ENCODE peak calls at places on chromosomes 11 and 22, in ten cellular contexts. One of them, this sample, is unnamed.

GRCh38 chr11:123100378-123101085 is 38.6 kb upstream of the HSPA8 start:
- DNase-seq in IMR-90: no peak
- DNase-seq in smooth muscle cell of the brain vasculature: no peak
- DNase-seq in HS-5: no peak
- DNase-seq in Calu3: no peak
- DNase-seq in T follicular helper cell: no peak
- DNase-seq in HFF-Myc: no peak
- DNase-seq in endothelial cell: no peak
- DNase-seq in stimulated activated CD4-positive, alpha-beta T cell treated with anti-CD3 and anti-CD28 coated beads, Interleukin-12 subunit alpha, Interleukin-12 subunit beta, amount 100 ng/mL, for 48 hours: no peak
- DNase-seq in NCI-H1092: peak; percentile 78
- DNase-seq in this sample: no peak

GRCh38 chr11:17894929-17895658 is 117.8 kb downstream of the SERGEF start:
- DNase-seq in IMR-90: peak; percentile 32
- DNase-seq in smooth muscle cell of the brain vasculature: no peak
- DNase-seq in HS-5: no peak
- DNase-seq in Calu3: no peak
- DNase-seq in T follicular helper cell: no peak
- DNase-seq in HFF-Myc: peak; percentile 2
- DNase-seq in endothelial cell: no peak
- DNase-seq in stimulated activated CD4-positive, alpha-beta T cell treated with anti-CD3 and anti-CD28 coated beads, Interleukin-12 subunit alpha, Interleukin-12 subunit beta, amount 100 ng/mL, for 48 hours: no peak
- DNase-seq in NCI-H1092: no peak
- DNase-seq in this sample: no peak

GRCh38 chr11:34331329-34331728 is 26.5 kb downstream of the ABTB2 start:
- DNase-seq in IMR-90: peak; percentile 60
- DNase-seq in smooth muscle cell of the brain vasculature: no peak
- DNase-seq in HS-5: no peak
- DNase-seq in Calu3: no peak
- DNase-seq in T follicular helper cell: no peak
- DNase-seq in HFF-Myc: peak; percentile 75
- DNase-seq in endothelial cell: no peak
- DNase-seq in stimulated activated CD4-positive, alpha-beta T cell treated with anti-CD3 and anti-CD28 coated beads, Interleukin-12 subunit alpha, Interleukin-12 subunit beta, amount 100 ng/mL, for 48 hours: no peak
- DNase-seq in NCI-H1092: peak; percentile 96
- DNase-seq in this sample: peak; percentile 81

GRCh38 chr11:107840120-107840479 is 18.5 kb downstream of the SLC35F2 start:
- DNase-seq in IMR-90: no peak
- DNase-seq in smooth muscle cell of the brain vasculature: no peak
- DNase-seq in HS-5: no peak
- DNase-seq in Calu3: peak; percentile 10
- DNase-seq in T follicular helper cell: no peak
- DNase-seq in HFF-Myc: no peak
- DNase-seq in endothelial cell: no peak
- DNase-seq in stimulated activated CD4-positive, alpha-beta T cell treated with anti-CD3 and anti-CD28 coated beads, Interleukin-12 subunit alpha, Interleukin-12 subunit beta, amount 100 ng/mL, for 48 hours: no peak
- DNase-seq in NCI-H1092: no peak
- DNase-seq in this sample: no peak

GRCh38 chr11:86671386-86672006 is 920 bp downstream of the ME3 start:
- DNase-seq in IMR-90: no peak
- DNase-seq in smooth muscle cell of the brain vasculature: no peak
- DNase-seq in HS-5: no peak
- DNase-seq in Calu3: no peak
- DNase-seq in T follicular helper cell: no peak
- DNase-seq in HFF-Myc: no peak
- DNase-seq in endothelial cell: peak; percentile 5
- DNase-seq in stimulated activated CD4-positive, alpha-beta T cell treated with anti-CD3 and anti-CD28 coated beads, Interleukin-12 subunit alpha, Interleukin-12 subunit beta, amount 100 ng/mL, for 48 hours: no peak
- DNase-seq in NCI-H1092: peak; percentile 39
- DNase-seq in this sample: no peak

GRCh38 chr11:114762437-114762836 is 84.1 kb downstream of the NXPE2 start:
- DNase-seq in IMR-90: peak; percentile 54
- DNase-seq in smooth muscle cell of the brain vasculature: peak; percentile 3
- DNase-seq in HS-5: no peak
- DNase-seq in Calu3: peak; percentile 44
- DNase-seq in T follicular helper cell: no peak
- DNase-seq in HFF-Myc: peak; percentile 16
- DNase-seq in endothelial cell: peak; percentile 76
- DNase-seq in stimulated activated CD4-positive, alpha-beta T cell treated with anti-CD3 and anti-CD28 coated beads, Interleukin-12 subunit alpha, Interleukin-12 subunit beta, amount 100 ng/mL, for 48 hours: no peak
- DNase-seq in NCI-H1092: peak; percentile 74
- DNase-seq in this sample: no peak

GRCh38 chr11:98130117-98130625 is 890.6 kb upstream of the CNTN5 start:
- DNase-seq in IMR-90: no peak
- DNase-seq in smooth muscle cell of the brain vasculature: no peak
- DNase-seq in HS-5: no peak
- DNase-seq in Calu3: no peak
- DNase-seq in T follicular helper cell: no peak
- DNase-seq in HFF-Myc: no peak
- DNase-seq in endothelial cell: no peak
- DNase-seq in stimulated activated CD4-positive, alpha-beta T cell treated with anti-CD3 and anti-CD28 coated beads, Interleukin-12 subunit alpha, Interleukin-12 subunit beta, amount 100 ng/mL, for 48 hours: no peak
- DNase-seq in NCI-H1092: no peak
- DNase-seq in this sample: no peak

GRCh38 chr11:57474017-57474750 is 13.9 kb downstream of the RTN4RL2 start:
- DNase-seq in IMR-90: peak; percentile 7
- DNase-seq in smooth muscle cell of the brain vasculature: no peak
- DNase-seq in HS-5: no peak
- DNase-seq in Calu3: no peak
- DNase-seq in T follicular helper cell: no peak
- DNase-seq in HFF-Myc: no peak
- DNase-seq in endothelial cell: no peak
- DNase-seq in stimulated activated CD4-positive, alpha-beta T cell treated with anti-CD3 and anti-CD28 coated beads, Interleukin-12 subunit alpha, Interleukin-12 subunit beta, amount 100 ng/mL, for 48 hours: no peak
- DNase-seq in NCI-H1092: no peak
- DNase-seq in this sample: no peak

GRCh38 chr11:12085371-12086251 is 24.8 kb upstream of the MICAL2 start:
- DNase-seq in IMR-90: peak; percentile 64
- DNase-seq in smooth muscle cell of the brain vasculature: no peak
- DNase-seq in HS-5: no peak
- DNase-seq in Calu3: no peak
- DNase-seq in T follicular helper cell: no peak
- DNase-seq in HFF-Myc: no peak
- DNase-seq in endothelial cell: no peak
- DNase-seq in stimulated activated CD4-positive, alpha-beta T cell treated with anti-CD3 and anti-CD28 coated beads, Interleukin-12 subunit alpha, Interleukin-12 subunit beta, amount 100 ng/mL, for 48 hours: no peak
- DNase-seq in NCI-H1092: no peak
- DNase-seq in this sample: no peak

GRCh38 chr22:31400023-31400397 is 606 bp downstream of the DRG1 start:
- DNase-seq in IMR-90: peak; percentile 35
- DNase-seq in smooth muscle cell of the brain vasculature: no peak
- DNase-seq in HS-5: no peak
- DNase-seq in Calu3: no peak
- DNase-seq in T follicular helper cell: no peak
- DNase-seq in HFF-Myc: no peak
- DNase-seq in endothelial cell: no peak
- DNase-seq in stimulated activated CD4-positive, alpha-beta T cell treated with anti-CD3 and anti-CD28 coated beads, Interleukin-12 subunit alpha, Interleukin-12 subunit beta, amount 100 ng/mL, for 48 hours: no peak
- DNase-seq in NCI-H1092: no peak
- DNase-seq in this sample: no peak

GRCh38 chr22:18950141-18950540 is 14.0 kb upstream of the PRODH start:
- DNase-seq in IMR-90: no peak
- DNase-seq in smooth muscle cell of the brain vasculature: no peak
- DNase-seq in HS-5: no peak
- DNase-seq in Calu3: no peak
- DNase-seq in T follicular helper cell: no peak
- DNase-seq in HFF-Myc: no peak
- DNase-seq in endothelial cell: peak; percentile 2
- DNase-seq in stimulated activated CD4-positive, alpha-beta T cell treated with anti-CD3 and anti-CD28 coated beads, Interleukin-12 subunit alpha, Interleukin-12 subunit beta, amount 100 ng/mL, for 48 hours: no peak
- DNase-seq in NCI-H1092: no peak
- DNase-seq in this sample: no peak

GRCh38 chr11:118211006-118211405 is 13.8 kb downstream of the JAML start:
- DNase-seq in IMR-90: no peak
- DNase-seq in smooth muscle cell of the brain vasculature: no peak
- DNase-seq in HS-5: no peak
- DNase-seq in Calu3: no peak
- DNase-seq in T follicular helper cell: no peak
- DNase-seq in HFF-Myc: no peak
- DNase-seq in endothelial cell: no peak
- DNase-seq in stimulated activated CD4-positive, alpha-beta T cell treated with anti-CD3 and anti-CD28 coated beads, Interleukin-12 subunit alpha, Interleukin-12 subunit beta, amount 100 ng/mL, for 48 hours: no peak
- DNase-seq in NCI-H1092: no peak
- DNase-seq in this sample: no peak

GRCh38 chr11:64642418-64642735 is 51.4 kb downstream of the SLC22A12 start:
- DNase-seq in IMR-90: no peak
- DNase-seq in smooth muscle cell of the brain vasculature: no peak
- DNase-seq in HS-5: no peak
- DNase-seq in Calu3: no peak
- DNase-seq in T follicular helper cell: no peak
- DNase-seq in HFF-Myc: no peak
- DNase-seq in endothelial cell: no peak
- DNase-seq in stimulated activated CD4-positive, alpha-beta T cell treated with anti-CD3 and anti-CD28 coated beads, Interleukin-12 subunit alpha, Interleukin-12 subunit beta, amount 100 ng/mL, for 48 hours: no peak
- DNase-seq in NCI-H1092: no peak
- DNase-seq in this sample: no peak

GRCh38 chr11:104556606-104557301 is 341.5 kb downstream of the CASP12 start:
- DNase-seq in IMR-90: no peak
- DNase-seq in smooth muscle cell of the brain vasculature: no peak
- DNase-seq in HS-5: no peak
- DNase-seq in Calu3: no peak
- DNase-seq in T follicular helper cell: no peak
- DNase-seq in HFF-Myc: no peak
- DNase-seq in endothelial cell: no peak
- DNase-seq in stimulated activated CD4-positive, alpha-beta T cell treated with anti-CD3 and anti-CD28 coated beads, Interleukin-12 subunit alpha, Interleukin-12 subunit beta, amount 100 ng/mL, for 48 hours: no peak
- DNase-seq in NCI-H1092: no peak
- DNase-seq in this sample: no peak

GRCh38 chr11:69471329-69472052 is 10.0 kb upstream of the LINC01488 start:
- DNase-seq in IMR-90: peak; percentile 61
- DNase-seq in smooth muscle cell of the brain vasculature: no peak
- DNase-seq in HS-5: no peak
- DNase-seq in Calu3: no peak
- DNase-seq in T follicular helper cell: no peak
- DNase-seq in HFF-Myc: no peak
- DNase-seq in endothelial cell: no peak
- DNase-seq in stimulated activated CD4-positive, alpha-beta T cell treated with anti-CD3 and anti-CD28 coated beads, Interleukin-12 subunit alpha, Interleukin-12 subunit beta, amount 100 ng/mL, for 48 hours: no peak
- DNase-seq in NCI-H1092: no peak
- DNase-seq in this sample: no peak

GRCh38 chr11:2383823-2384722 is 7.0 kb downstream of the CD81 start:
- DNase-seq in IMR-90: no peak
- DNase-seq in smooth muscle cell of the brain vasculature: no peak
- DNase-seq in HS-5: no peak
- DNase-seq in Calu3: no peak
- DNase-seq in T follicular helper cell: peak; percentile 37
- DNase-seq in HFF-Myc: no peak
- DNase-seq in endothelial cell: no peak
- DNase-seq in stimulated activated CD4-positive, alpha-beta T cell treated with anti-CD3 and anti-CD28 coated beads, Interleukin-12 subunit alpha, Interleukin-12 subunit beta, amount 100 ng/mL, for 48 hours: no peak
- DNase-seq in NCI-H1092: no peak
- DNase-seq in this sample: peak; percentile 13

GRCh38 chr22:31680764-31681624 is 19.0 kb upstream of the PISD start:
- DNase-seq in IMR-90: peak; percentile 79
- DNase-seq in smooth muscle cell of the brain vasculature: no peak
- DNase-seq in HS-5: peak; percentile 54
- DNase-seq in Calu3: no peak
- DNase-seq in T follicular helper cell: no peak
- DNase-seq in HFF-Myc: no peak
- DNase-seq in endothelial cell: no peak
- DNase-seq in stimulated activated CD4-positive, alpha-beta T cell treated with anti-CD3 and anti-CD28 coated beads, Interleukin-12 subunit alpha, Interleukin-12 subunit beta, amount 100 ng/mL, for 48 hours: no peak
- DNase-seq in NCI-H1092: no peak
- DNase-seq in this sample: no peak

GRCh38 chr11:1307163-1307870 is 2.1 kb downstream of the TOLLIP start:
- DNase-seq in IMR-90: no peak
- DNase-seq in smooth muscle cell of the brain vasculature: no peak
- DNase-seq in HS-5: no peak
- DNase-seq in Calu3: no peak
- DNase-seq in T follicular helper cell: no peak
- DNase-seq in HFF-Myc: no peak
- DNase-seq in endothelial cell: no peak
- DNase-seq in stimulated activated CD4-positive, alpha-beta T cell treated with anti-CD3 and anti-CD28 coated beads, Interleukin-12 subunit alpha, Interleukin-12 subunit beta, amount 100 ng/mL, for 48 hours: no peak
- DNase-seq in NCI-H1092: no peak
- DNase-seq in this sample: no peak

GRCh38 chr11:119148855-119149370 is at the start of gene ABCG4:
- DNase-seq in IMR-90: no peak
- DNase-seq in smooth muscle cell of the brain vasculature: no peak
- DNase-seq in HS-5: no peak
- DNase-seq in Calu3: no peak
- DNase-seq in T follicular helper cell: no peak
- DNase-seq in HFF-Myc: no peak
- DNase-seq in endothelial cell: peak; percentile 30
- DNase-seq in stimulated activated CD4-positive, alpha-beta T cell treated with anti-CD3 and anti-CD28 coated beads, Interleukin-12 subunit alpha, Interleukin-12 subunit beta, amount 100 ng/mL, for 48 hours: no peak
- DNase-seq in NCI-H1092: no peak
- DNase-seq in this sample: no peak

GRCh38 chr11:100966366-100966765 is 163.2 kb downstream of the PGR start:
- DNase-seq in IMR-90: no peak
- DNase-seq in smooth muscle cell of the brain vasculature: no peak
- DNase-seq in HS-5: no peak
- DNase-seq in Calu3: no peak
- DNase-seq in T follicular helper cell: no peak
- DNase-seq in HFF-Myc: no peak
- DNase-seq in endothelial cell: no peak
- DNase-seq in stimulated activated CD4-positive, alpha-beta T cell treated with anti-CD3 and anti-CD28 coated beads, Interleukin-12 subunit alpha, Interleukin-12 subunit beta, amount 100 ng/mL, for 48 hours: no peak
- DNase-seq in NCI-H1092: no peak
- DNase-seq in this sample: no peak

GRCh38 chr11:103927535-103927934 is 108.9 kb upstream of the DDI1 start:
- DNase-seq in IMR-90: peak; percentile 58
- DNase-seq in smooth muscle cell of the brain vasculature: no peak
- DNase-seq in HS-5: no peak
- DNase-seq in Calu3: no peak
- DNase-seq in T follicular helper cell: no peak
- DNase-seq in HFF-Myc: no peak
- DNase-seq in endothelial cell: no peak
- DNase-seq in stimulated activated CD4-positive, alpha-beta T cell treated with anti-CD3 and anti-CD28 coated beads, Interleukin-12 subunit alpha, Interleukin-12 subunit beta, amount 100 ng/mL, for 48 hours: no peak
- DNase-seq in NCI-H1092: no peak
- DNase-seq in this sample: no peak

GRCh38 chr11:68053981-68054812 is 15.4 kb downstream of the TCIRG1 start:
- DNase-seq in IMR-90: no peak
- DNase-seq in smooth muscle cell of the brain vasculature: no peak
- DNase-seq in HS-5: no peak
- DNase-seq in Calu3: no peak
- DNase-seq in T follicular helper cell: no peak
- DNase-seq in HFF-Myc: no peak
- DNase-seq in endothelial cell: no peak
- DNase-seq in stimulated activated CD4-positive, alpha-beta T cell treated with anti-CD3 and anti-CD28 coated beads, Interleukin-12 subunit alpha, Interleukin-12 subunit beta, amount 100 ng/mL, for 48 hours: no peak
- DNase-seq in NCI-H1092: no peak
- DNase-seq in this sample: no peak

GRCh38 chr22:24744638-24745037 is 29.9 kb downstream of the PIWIL3 start:
- DNase-seq in IMR-90: no peak
- DNase-seq in smooth muscle cell of the brain vasculature: no peak
- DNase-seq in HS-5: no peak
- DNase-seq in Calu3: no peak
- DNase-seq in T follicular helper cell: no peak
- DNase-seq in HFF-Myc: no peak
- DNase-seq in endothelial cell: no peak
- DNase-seq in stimulated activated CD4-positive, alpha-beta T cell treated with anti-CD3 and anti-CD28 coated beads, Interleukin-12 subunit alpha, Interleukin-12 subunit beta, amount 100 ng/mL, for 48 hours: no peak
- DNase-seq in NCI-H1092: no peak
- DNase-seq in this sample: no peak

GRCh38 chr11:74002832-74003231 is 6.1 kb downstream of the UCP3 start:
- DNase-seq in IMR-90: no peak
- DNase-seq in smooth muscle cell of the brain vasculature: no peak
- DNase-seq in HS-5: no peak
- DNase-seq in Calu3: no peak
- DNase-seq in T follicular helper cell: no peak
- DNase-seq in HFF-Myc: no peak
- DNase-seq in endothelial cell: no peak
- DNase-seq in stimulated activated CD4-positive, alpha-beta T cell treated with anti-CD3 and anti-CD28 coated beads, Interleukin-12 subunit alpha, Interleukin-12 subunit beta, amount 100 ng/mL, for 48 hours: no peak
- DNase-seq in NCI-H1092: no peak
- DNase-seq in this sample: no peak

GRCh38 chr11:2737226-2737590 is 37.4 kb upstream of the KCNQ1OT1 start:
- DNase-seq in IMR-90: no peak
- DNase-seq in smooth muscle cell of the brain vasculature: no peak
- DNase-seq in HS-5: no peak
- DNase-seq in Calu3: no peak
- DNase-seq in T follicular helper cell: no peak
- DNase-seq in HFF-Myc: no peak
- DNase-seq in endothelial cell: no peak
- DNase-seq in stimulated activated CD4-positive, alpha-beta T cell treated with anti-CD3 and anti-CD28 coated beads, Interleukin-12 subunit alpha, Interleukin-12 subunit beta, amount 100 ng/mL, for 48 hours: no peak
- DNase-seq in NCI-H1092: no peak
- DNase-seq in this sample: no peak

GRCh38 chr11:73213196-73214143 is 4.6 kb upstream of the P2RY2 start:
- DNase-seq in IMR-90: no peak
- DNase-seq in smooth muscle cell of the brain vasculature: no peak
- DNase-seq in HS-5: no peak
- DNase-seq in Calu3: no peak
- DNase-seq in T follicular helper cell: no peak
- DNase-seq in HFF-Myc: no peak
- DNase-seq in endothelial cell: no peak
- DNase-seq in stimulated activated CD4-positive, alpha-beta T cell treated with anti-CD3 and anti-CD28 coated beads, Interleukin-12 subunit alpha, Interleukin-12 subunit beta, amount 100 ng/mL, for 48 hours: no peak
- DNase-seq in NCI-H1092: no peak
- DNase-seq in this sample: no peak

GRCh38 chr11:3037041-3037944 is 19.9 kb downstream of the CARS1 start:
- DNase-seq in IMR-90: peak; percentile 61
- DNase-seq in smooth muscle cell of the brain vasculature: no peak
- DNase-seq in HS-5: no peak
- DNase-seq in Calu3: peak; percentile 77
- DNase-seq in T follicular helper cell: no peak
- DNase-seq in HFF-Myc: no peak
- DNase-seq in endothelial cell: peak; percentile 84
- DNase-seq in stimulated activated CD4-positive, alpha-beta T cell treated with anti-CD3 and anti-CD28 coated beads, Interleukin-12 subunit alpha, Interleukin-12 subunit beta, amount 100 ng/mL, for 48 hours: peak; percentile 29
- DNase-seq in NCI-H1092: peak; percentile 49
- DNase-seq in this sample: peak; percentile 54

GRCh38 chr22:35070451-35071093 is 4.6 kb downstream of the ISX start:
- DNase-seq in IMR-90: no peak
- DNase-seq in smooth muscle cell of the brain vasculature: no peak
- DNase-seq in HS-5: no peak
- DNase-seq in Calu3: no peak
- DNase-seq in T follicular helper cell: no peak
- DNase-seq in HFF-Myc: no peak
- DNase-seq in endothelial cell: no peak
- DNase-seq in stimulated activated CD4-positive, alpha-beta T cell treated with anti-CD3 and anti-CD28 coated beads, Interleukin-12 subunit alpha, Interleukin-12 subunit beta, amount 100 ng/mL, for 48 hours: no peak
- DNase-seq in NCI-H1092: no peak
- DNase-seq in this sample: no peak

This sample was measured in Caki2.